ENCODE peak calls at places on chromosome 5, in six cellular contexts. D is T47D, M is NCI-H1092 treated with DMSO at 0.1 percent for 48 hours, Y is upper lobe of right lung, A is AG08395, X is AG09309. Z is an unnamed sample.

GRCh38 chr5:79743846-79744605 is 54.4 kb downstream of the CMYA5 start:
- DNase-seq in D (no peak), M (no peak), Y (no peak), A (peak; percentile 77), X (no peak), Z (no peak)

GRCh38 chr5:9284781-9285307 is 261.0 kb downstream of the SEMA5A start:
- DNase-seq in D (no peak), M (no peak), Y (no peak), A (peak; percentile 61), X (peak; percentile 85), Z (peak; percentile 29)

GRCh38 chr5:1764606-1764960 is 35.1 kb downstream of the MRPL36 start:
- DNase-seq in D (no peak), M (no peak), Y (peak; percentile 48), A (no peak), X (no peak), Z (no peak)

GRCh38 chr5:180850434-180851078 is 10.5 kb downstream of the ZFP62 start:
- DNase-seq in D (no peak), M (no peak), Y (no peak), A (no peak), X (no peak), Z (no peak)

GRCh38 chr5:7074176-7074575 is 321.8 kb upstream of the ADCY2 start:
- DNase-seq in D (no peak), M (no peak), Y (no peak), A (no peak), X (no peak), Z (no peak)

GRCh38 chr5:176381979-176382378 is 6.4 kb downstream of the NOP16 start:
- DNase-seq in D (no peak), M (no peak), Y (peak; percentile 31), A (no peak), X (no peak), Z (no peak)

GRCh38 chr5:103450333-103451061 is 112.1 kb downstream of the NUDT12 start:
- DNase-seq in D (peak; percentile 50), M (no peak), Y (no peak), A (peak; percentile 73), X (peak; percentile 69), Z (peak; percentile 77)

GRCh38 chr5:37723147-37723961 is 116.5 kb downstream of the GDNF start:
- DNase-seq in D (peak; percentile 20), M (no peak), Y (no peak), A (no peak), X (no peak), Z (peak; percentile 40)

GRCh38 chr5:180315762-180316212 is 23.9 kb upstream of the MAPK9 start:
- DNase-seq in D (peak; percentile 80), M (peak; percentile 17), Y (peak; percentile 89), A (peak; percentile 70), X (no peak), Z (peak; percentile 69)

GRCh38 chr5:167245871-167246270 is 1045.6 kb upstream of the WWC1 start:
- DNase-seq in D (peak; percentile 64), M (no peak), Y (no peak), A (peak; percentile 6), X (no peak), Z (no peak)

GRCh38 chr5:80885698-80886000 is 74.5 kb upstream of the RASGRF2 start:
- DNase-seq in D (no peak), M (no peak), Y (no peak), A (no peak), X (no peak), Z (peak; percentile 6)

GRCh38 chr5:141783599-141784296 is 94.5 kb downstream of the PCDH1 start:
- DNase-seq in D (no peak), M (no peak), Y (no peak), A (no peak), X (no peak), Z (no peak)

GRCh38 chr5:143516249-143516648 is 112.8 kb upstream of the NR3C1 start:
- DNase-seq in D (no peak), M (no peak), Y (no peak), A (no peak), X (no peak), Z (no peak)

GRCh38 chr5:53882637-53883036 is 322.2 kb downstream of the NDUFS4 start:
- DNase-seq in D (no peak), M (no peak), Y (no peak), A (peak; percentile 34), X (no peak), Z (no peak)

GRCh38 chr5:147822686-147823491 is 8.6 kb downstream of the SPINK1 start:
- DNase-seq in D (peak; percentile 81), M (peak; percentile 76), Y (no peak), A (peak; percentile 9), X (peak; percentile 38), Z (peak; percentile 82)

GRCh38 chr5:135034186-135034962 is at the start of gene PITX1:
- DNase-seq in D (peak; percentile 90), M (peak; percentile 67), Y (no peak), A (peak; percentile 44), X (peak; percentile 40), Z (no peak)

GRCh38 chr5:146660381-146660960 is 144.5 kb upstream of the GPR151 start:
- DNase-seq in D (no peak), M (no peak), Y (no peak), A (no peak), X (no peak), Z (no peak)

GRCh38 chr5:62506659-62507460 is 71.8 kb upstream of the LRRC70 start:
- DNase-seq in D (no peak), M (no peak), Y (no peak), A (no peak), X (no peak), Z (no peak)

GRCh38 chr5:96348536-96348935 is 84.5 kb downstream of the PCSK1 start:
- DNase-seq in D (no peak), M (no peak), Y (no peak), A (no peak), X (no peak), Z (no peak)

GRCh38 chr5:179795863-179796833 is 2.4 kb downstream of the LTC4S start:
- DNase-seq in D (peak; percentile 90), M (peak; percentile 51), Y (peak; percentile 94), A (peak; percentile 82), X (no peak), Z (peak; percentile 88)

GRCh38 chr5:61332369-61332745 is 299 bp downstream of the ZSWIM6 start:
- DNase-seq in D (peak; percentile 36), M (peak; percentile 23), Y (peak; percentile 78), A (no peak), X (no peak), Z (peak; percentile 38)

GRCh38 chr5:132500244-132500930 is 9.8 kb upstream of the IRF1 start:
- DNase-seq in D (no peak), M (no peak), Y (no peak), A (no peak), X (no peak), Z (no peak)

GRCh38 chr5:169416583-169417196 is 115.8 kb upstream of the SLIT3 start:
- DNase-seq in D (no peak), M (no peak), Y (no peak), A (peak; percentile 96), X (peak; percentile 80), Z (peak; percentile 93)

GRCh38 chr5:10501554-10502075 is 59.9 kb downstream of the ROPN1L start:
- DNase-seq in D (no peak), M (no peak), Y (no peak), A (no peak), X (no peak), Z (peak; percentile 59)

GRCh38 chr5:136036991-136037705 is 8.4 kb downstream of the TGFBI start:
- DNase-seq in D (no peak), M (peak; percentile 37), Y (peak; percentile 18), A (peak; percentile 69), X (peak; percentile 72), Z (no peak)

GRCh38 chr5:130762031-130762430 is 403.0 kb downstream of the HINT1 start:
- DNase-seq in D (no peak), M (no peak), Y (no peak), A (peak; percentile 3), X (no peak), Z (peak; percentile 10)

GRCh38 chr5:138803285-138803684 is 50.1 kb downstream of the CTNNA1 start:
- DNase-seq in D (no peak), M (no peak), Y (no peak), A (no peak), X (no peak), Z (no peak)

GRCh38 chr5:55601209-55601618 is 66.5 kb upstream of the PLPP1 start:
- DNase-seq in D (peak; percentile 68), M (peak; percentile 3), Y (peak; percentile 66), A (peak; percentile 79), X (no peak), Z (peak; percentile 79)

GRCh38 chr5:132235340-132235739 is 7.7 kb upstream of the P4HA2 start:
- DNase-seq in D (no peak), M (no peak), Y (no peak), A (no peak), X (no peak), Z (no peak)

GRCh38 chr5:159975462-159976019 is 33.4 kb upstream of the TTC1 start:
- DNase-seq in D (peak; percentile 44), M (no peak), Y (no peak), A (peak; percentile 96), X (peak; percentile 85), Z (peak; percentile 94)

GRCh38 chr5:177015156-177015555 is 7.3 kb upstream of the ZNF346 start:
- DNase-seq in D (no peak), M (no peak), Y (no peak), A (no peak), X (no peak), Z (no peak)

GRCh38 chr5:174553556-174553955 is 170.8 kb upstream of the MSX2 start:
- DNase-seq in D (no peak), M (no peak), Y (no peak), A (no peak), X (no peak), Z (no peak)

GRCh38 chr5:157523976-157524375 is 51.6 kb downstream of the ADAM19 start:
- DNase-seq in D (no peak), M (no peak), Y (no peak), A (no peak), X (no peak), Z (no peak)

GRCh38 chr5:60210810-60211209 is 317.3 kb upstream of the PDE4D start:
- DNase-seq in D (no peak), M (no peak), Y (no peak), A (no peak), X (no peak), Z (no peak)

GRCh38 chr5:180305481-180305880 is 13.6 kb upstream of the MAPK9 start:
- DNase-seq in D (no peak), M (no peak), Y (peak; percentile 43), A (no peak), X (no peak), Z (no peak)

GRCh38 chr5:6736106-6736505 is 22.9 kb downstream of the TENT4A start:
- DNase-seq in D (no peak), M (no peak), Y (peak; percentile 61), A (no peak), X (no peak), Z (no peak)

Z was measured in cardiac muscle cell.